ENCODE peak calls at places on chromosomes 2 and 18, in ten cellular contexts. Q, B, U, L, J, F, P, W, E and N are unnamed samples.

GRCh38 chr18:11177382-11177781 is 28.0 kb upstream of the PIEZO2 start:
- DNase-seq in Q (no peak), B (no peak), U (no peak), L (no peak), J (no peak), F (no peak), P (no peak), W (no peak), E (no peak), N (no peak)

GRCh38 chr18:55214534-55214933 is 255.3 kb upstream of the CCDC68 start:
- DNase-seq in Q (no peak), B (no peak), U (no peak), L (no peak), J (no peak), F (no peak), P (no peak), W (no peak), E (no peak), N (no peak)

GRCh38 chr2:196987654-196988364 is 61.3 kb upstream of the PGAP1 start:
- DNase-seq in Q (peak), B (no peak), U (no peak), L (no peak), J (peak), F (no peak), P (no peak), W (no peak), E (peak), N (peak)

GRCh38 chr2:99480390-99480789 is 9.4 kb downstream of the REV1 start:
- DNase-seq in Q (no peak), B (no peak), U (no peak), L (no peak), J (peak), F (no peak), P (no peak), W (no peak), E (no peak), N (peak)

GRCh38 chr2:109690457-109690821 is 76.3 kb downstream of the SOWAHC start:
- DNase-seq in Q (no peak), B (no peak), U (no peak), L (no peak), J (no peak), F (no peak), P (no peak), W (no peak), E (no peak), N (no peak)

GRCh38 chr2:167142554-167142953 is 254.3 kb downstream of the XIRP2 start:
- DNase-seq in Q (no peak), B (no peak), U (no peak), L (no peak), J (no peak), F (no peak), P (no peak), W (no peak), E (no peak), N (no peak)

GRCh38 chr18:79393626-79394401 is 1.9 kb upstream of the NFATC1 start:
- DNase-seq in Q (peak), B (peak), U (no peak), L (peak), J (peak), F (no peak), P (peak), W (peak), E (no peak), N (peak)

GRCh38 chr18:21345851-21346250 is 103.8 kb downstream of the GREB1L start:
- DNase-seq in Q (no peak), B (no peak), U (no peak), L (no peak), J (peak), F (no peak), P (no peak), W (no peak), E (no peak), N (peak)

GRCh38 chr2:171409436-171409971 is 24.3 kb downstream of the METTL8 start:
- DNase-seq in Q (peak), B (no peak), U (no peak), L (no peak), J (peak), F (no peak), P (peak), W (no peak), E (no peak), N (peak)

GRCh38 chr2:220270506-220271070 is 643.2 kb downstream of the SLC4A3 start:
- DNase-seq in Q (no peak), B (no peak), U (no peak), L (no peak), J (peak), F (no peak), P (no peak), W (no peak), E (no peak), N (no peak)

GRCh38 chr2:208783184-208783583 is 376.6 kb downstream of the PTH2R start:
- DNase-seq in Q (no peak), B (no peak), U (no peak), L (no peak), J (peak), F (no peak), P (peak), W (no peak), E (no peak), N (no peak)

GRCh38 chr18:31398191-31398590 is 21.6 kb downstream of the DSG4 start:
- DNase-seq in Q (no peak), B (no peak), U (no peak), L (no peak), J (no peak), F (no peak), P (no peak), W (no peak), E (no peak), N (no peak)

GRCh38 chr2:212618636-212619035 is 80.0 kb upstream of the ERBB4 start:
- DNase-seq in Q (no peak), B (no peak), U (no peak), L (no peak), J (peak), F (no peak), P (no peak), W (no peak), E (no peak), N (no peak)

GRCh38 chr18:45993441-45993840 is 26.3 kb upstream of the EPG5 start:
- DNase-seq in Q (peak), B (no peak), U (no peak), L (no peak), J (peak), F (no peak), P (no peak), W (no peak), E (peak), N (peak)

GRCh38 chr2:239234826-239235175 is 166.0 kb downstream of the HDAC4 start:
- DNase-seq in Q (no peak), B (no peak), U (no peak), L (no peak), J (no peak), F (no peak), P (no peak), W (no peak), E (no peak), N (no peak)

GRCh38 chr2:154813636-154814035 is 115.1 kb downstream of the KCNJ3 start:
- DNase-seq in Q (no peak), B (no peak), U (no peak), L (no peak), J (no peak), F (no peak), P (no peak), W (no peak), E (no peak), N (no peak)

GRCh38 chr2:183078163-183078466 is 432 bp upstream of the DUSP19 start:
- DNase-seq in Q (no peak), B (no peak), U (no peak), L (no peak), J (no peak), F (no peak), P (peak), W (no peak), E (no peak), N (no peak)

GRCh38 chr2:236177604-236177966 is 9.4 kb upstream of the GBX2 start:
- DNase-seq in Q (peak), B (no peak), U (no peak), L (peak), J (peak), F (no peak), P (peak), W (no peak), E (no peak), N (peak)

GRCh38 chr2:8376603-8377423 is 305.0 kb upstream of the ID2 start:
- DNase-seq in Q (no peak), B (no peak), U (no peak), L (no peak), J (no peak), F (no peak), P (no peak), W (no peak), E (no peak), N (no peak)

GRCh38 chr18:43279015-43279758 is 1.9 kb upstream of the SYT4 start:
- DNase-seq in Q (no peak), B (no peak), U (no peak), L (no peak), J (peak), F (no peak), P (peak), W (no peak), E (no peak), N (no peak)

GRCh38 chr2:77228379-77228778 is 293.8 kb downstream of the LRRTM4 start:
- DNase-seq in Q (no peak), B (no peak), U (no peak), L (no peak), J (peak), F (no peak), P (no peak), W (no peak), E (no peak), N (peak)

GRCh38 chr18:49668583-49669290 is 106.9 kb downstream of the LIPG start:
- DNase-seq in Q (peak), B (no peak), U (no peak), L (no peak), J (peak), F (no peak), P (peak), W (no peak), E (no peak), N (no peak)

GRCh38 chr2:131026914-131027313 is 66.3 kb downstream of the FAM168B start:
- DNase-seq in Q (no peak), B (no peak), U (no peak), L (no peak), J (no peak), F (no peak), P (peak), W (no peak), E (no peak), N (no peak)

GRCh38 chr2:38823386-38823785 is 45.4 kb downstream of the GEMIN6 start:
- DNase-seq in Q (no peak), B (no peak), U (no peak), L (no peak), J (no peak), F (no peak), P (no peak), W (no peak), E (no peak), N (no peak)

GRCh38 chr2:23456881-23457760 is 72.1 kb downstream of the KLHL29 start:
- DNase-seq in Q (peak), B (no peak), U (no peak), L (no peak), J (no peak), F (no peak), P (no peak), W (no peak), E (no peak), N (no peak)

GRCh38 chr2:99883356-99883867 is 259.0 kb downstream of the AFF3 start:
- DNase-seq in Q (no peak), B (no peak), U (no peak), L (no peak), J (no peak), F (no peak), P (no peak), W (no peak), E (no peak), N (no peak)

GRCh38 chr2:150485114-150485870 is 2.2 kb downstream of the RND3 start:
- DNase-seq in Q (peak), B (no peak), U (no peak), L (peak), J (peak), F (no peak), P (peak), W (peak), E (no peak), N (peak)

GRCh38 chr2:114862234-114862633 is 419.8 kb downstream of the DPP10 start:
- DNase-seq in Q (no peak), B (no peak), U (no peak), L (no peak), J (no peak), F (no peak), P (no peak), W (no peak), E (no peak), N (no peak)

GRCh38 chr2:100554788-100555407 is 7.9 kb upstream of the PDCL3 start:
- DNase-seq in Q (no peak), B (peak), U (peak), L (no peak), J (no peak), F (no peak), P (no peak), W (no peak), E (no peak), N (no peak)

GRCh38 chr2:219352448-219353023 is 20.0 kb upstream of the RESP18 start:
- DNase-seq in Q (peak), B (peak), U (peak), L (peak), J (peak), F (peak), P (peak), W (no peak), E (no peak), N (peak)

GRCh38 chr2:240947176-240947575 is 41.0 kb downstream of the CROCC2 start:
- DNase-seq in Q (no peak), B (peak), U (no peak), L (no peak), J (no peak), F (no peak), P (no peak), W (peak), E (no peak), N (no peak)

GRCh38 chr18:68779169-68779568 is 18.7 kb upstream of the CCDC102B start:
- DNase-seq in Q (peak), B (no peak), U (no peak), L (no peak), J (peak), F (no peak), P (no peak), W (no peak), E (peak), N (no peak)

GRCh38 chr2:173963323-173963816 is 1.8 kb downstream of the SP3 start:
- DNase-seq in Q (peak), B (peak), U (peak), L (no peak), J (peak), F (peak), P (no peak), W (no peak), E (no peak), N (peak)

GRCh38 chr18:34039194-34039593 is 185.5 kb downstream of the NOL4 start:
- DNase-seq in Q (peak), B (no peak), U (no peak), L (no peak), J (no peak), F (no peak), P (peak), W (no peak), E (no peak), N (no peak)

GRCh38 chr2:99035920-99036319 is 99.9 kb upstream of the CRACDL start:
- DNase-seq in Q (peak), B (no peak), U (no peak), L (no peak), J (peak), F (no peak), P (no peak), W (no peak), E (no peak), N (peak)

GRCh38 chr2:127196998-127197397 is 23.1 kb downstream of the CYP27C1 start:
- DNase-seq in Q (no peak), B (no peak), U (no peak), L (no peak), J (no peak), F (no peak), P (peak), W (no peak), E (no peak), N (no peak)

GRCh38 chr2:237222178-237222577 is 136.5 kb downstream of the COPS8 start:
- DNase-seq in Q (peak), B (no peak), U (no peak), L (peak), J (no peak), F (no peak), P (no peak), W (no peak), E (peak), N (no peak)

GRCh38 chr2:163670929-163671328 is 64.9 kb downstream of the FIGN start:
- DNase-seq in Q (no peak), B (no peak), U (no peak), L (no peak), J (no peak), F (no peak), P (no peak), W (no peak), E (no peak), N (no peak)

GRCh38 chr2:45121236-45121927 is 112.1 kb upstream of the SIX2 start:
- DNase-seq in Q (no peak), B (no peak), U (no peak), L (no peak), J (peak), F (no peak), P (no peak), W (no peak), E (no peak), N (no peak)

GRCh38 chr2:171390941-171391516 is 42.8 kb downstream of the METTL8 start:
- DNase-seq in Q (peak), B (no peak), U (no peak), L (no peak), J (peak), F (no peak), P (no peak), W (no peak), E (peak), N (peak)